ENCODE peak calls at places on chromosomes 2 and 18, in four cellular contexts. A is spleen; Z is HCEC 1CT; C is CD4-positive, CD25-positive, alpha-beta regulatory T cell. S is an unnamed sample.

GRCh38 chr2:76498387-76498786 is 787.7 kb upstream of the GCFC2 start:
- DNase-seq in A (no peak), Z (no peak), C (no peak), S (no peak)

GRCh38 chr2:205408690-205409089 is 273.6 kb upstream of the NRP2 start:
- DNase-seq in A (no peak), Z (no peak), C (no peak), S (no peak)

GRCh38 chr18:79949571-79950439 is 1.6 kb downstream of the SLC66A2 start:
- DNase-seq in A (peak), Z (no peak), C (no peak), S (no peak)

GRCh38 chr2:2331905-2332280 is 818 bp upstream of the MYT1L start:
- DNase-seq in A (no peak), Z (no peak), C (no peak), S (no peak)

GRCh38 chr18:23498877-23499570 is 4.3 kb upstream of the RMC1 start:
- DNase-seq in A (peak), Z (peak), C (peak), S (peak)

GRCh38 chr2:20410556-20411277 is 36.2 kb upstream of the RHOB start:
- DNase-seq in A (no peak), Z (no peak), C (no peak), S (no peak)

GRCh38 chr2:30267161-30267568 is 35.8 kb downstream of the LBH start:
- DNase-seq in A (peak), Z (no peak), C (peak), S (peak)

GRCh38 chr2:94861308-94862152 is 9.7 kb upstream of the TEKT4 start:
- DNase-seq in A (peak), Z (no peak), C (no peak), S (no peak)

GRCh38 chr2:176642074-176642473 is 372.8 kb downstream of the MTX2 start:
- DNase-seq in A (no peak), Z (peak), C (no peak), S (no peak)

GRCh38 chr18:4035521-4035920 is 419.6 kb downstream of the DLGAP1 start:
- DNase-seq in A (no peak), Z (no peak), C (no peak), S (no peak)

GRCh38 chr2:167052825-167053224 is 164.5 kb downstream of the XIRP2 start:
- DNase-seq in A (no peak), Z (peak), C (no peak), S (no peak)

GRCh38 chr2:25032094-25032493 is 9.8 kb upstream of the EFR3B start:
- DNase-seq in A (no peak), Z (no peak), C (no peak), S (no peak)

GRCh38 chr18:29226201-29226600 is 1049.3 kb upstream of the CDH2 start:
- DNase-seq in A (no peak), Z (no peak), C (no peak), S (no peak)

GRCh38 chr2:20213651-20214565 is 11.0 kb downstream of the SDC1 start:
- DNase-seq in A (peak), Z (no peak), C (no peak), S (no peak)

GRCh38 chr2:142531375-142531774 is 346.1 kb upstream of the KYNU start:
- DNase-seq in A (no peak), Z (peak), C (no peak), S (no peak)